ENCODE peak calls at places on chromosomes 16 and 17, in five cellular contexts. X is H9, W is MM.1S, S is hepatocyte, F is neural progenitor cell. N is an unnamed sample. For H3K9me3, the result is how much of the 10 kb centered on the place peaks cover.

GRCh38 chr17:8190506-8190905 is 526 bp upstream of the BORCS6 start:
- DNase-seq in X (no peak), F (no peak), W (no peak), S (no peak), N (no peak)

GRCh38 chr16:4846503-4846900 is 586 bp downstream of the GLYR1 start:
- DNase-seq in F (peak), X (peak), S (peak), W (peak), N (peak)

GRCh38 chr16:88309174-88309904 is 73.4 kb upstream of the ZNF469 start:
- DNase-seq in S (no peak), F (no peak), W (no peak), X (no peak), N (no peak)

GRCh38 chr16:70476272-70477020 is 22.1 kb downstream of the FCSK start:
- DNase-seq in S (no peak), W (peak), F (no peak), X (no peak), N (peak)

GRCh38 chr17:44170499-44171201 is at the start of gene ASB16:
- DNase-seq in S (peak), F (peak), X (peak), W (peak), N (no peak)

GRCh38 chr16:67101301-67101675 is 8.5 kb upstream of the PHAF1 start:
- DNase-seq in S (no peak), F (no peak), X (no peak), W (no peak), N (no peak)

GRCh38 chr17:45414997-45415881 is 17.4 kb downstream of the ARHGAP27 start:
- DNase-seq in S (no peak), F (no peak), W (no peak), X (peak), N (peak)

GRCh38 chr16:85563515-85564276 is 49.4 kb upstream of the GSE1 start:
- DNase-seq in F (no peak), S (peak), X (no peak), W (no peak), N (no peak)

GRCh38 chr16:48105456-48105855 is 50.3 kb downstream of the ABCC12 start:
- DNase-seq in S (no peak), X (no peak), W (no peak), F (no peak), N (no peak)

GRCh38 chr17:73650147-73650546 is 5.9 kb upstream of the SDK2 start:
- DNase-seq in W (no peak), S (peak), X (peak), F (peak), N (no peak)

GRCh38 chr16:64952177-64952576 is 169.7 kb downstream of the CDH11 start:
- DNase-seq in S (no peak), W (no peak), F (no peak), X (no peak), N (no peak)

GRCh38 chr16:89198417-89199240 is 1.7 kb downstream of the SLC22A31 start:
- DNase-seq in S (peak), X (no peak), F (no peak), W (no peak), N (no peak)

GRCh38 chr17:66975614-66976378 is 11.3 kb downstream of the CACNG4 start:
- DNase-seq in W (no peak), S (no peak), F (peak), X (peak), N (peak)

GRCh38 chr17:59754547-59754946 is 47.1 kb downstream of the VMP1 start:
- DNase-seq in X (no peak), F (no peak), W (no peak), S (peak), N (peak)

GRCh38 chr17:31499771-31500554 is 108.5 kb downstream of the RAB11FIP4 start:
- DNase-seq in X (peak), W (no peak), F (peak), S (no peak), N (peak)

GRCh38 chr17:49213399-49213798 is 2.9 kb downstream of the ABI3 start:
- DNase-seq in W (no peak), X (no peak), F (no peak), S (no peak), N (no peak)

GRCh38 chr17:81328489-81328888 is 33.4 kb upstream of the SLC38A10 start:
- DNase-seq in W (no peak), F (no peak), S (no peak), X (no peak), N (no peak)

GRCh38 chr17:48192321-48192731 is 84.8 kb downstream of the SNX11 start:
- DNase-seq in X (peak), W (no peak), S (no peak), F (no peak), N (no peak)

GRCh38 chr16:85444879-85445778 is 168.0 kb upstream of the GSE1 start:
- DNase-seq in X (peak), W (peak), S (no peak), F (peak), N (no peak)

GRCh38 chr17:17772231-17772630 is 64.6 kb downstream of the SREBF1 start:
- DNase-seq in F (no peak), W (no peak), X (no peak), S (no peak), N (no peak)

GRCh38 chr16:48963306-48963705 is 318.3 kb downstream of the CBLN1 start:
- DNase-seq in X (no peak), S (peak), W (no peak), F (no peak), N (no peak)

GRCh38 chr17:72496461-72496860 is 375.6 kb downstream of the SOX9 start:
- DNase-seq in X (no peak), S (no peak), W (no peak), F (no peak), N (no peak)

GRCh38 chr17:60901806-60902205 is 224.2 kb downstream of the BCAS3 start:
- DNase-seq in F (no peak), X (no peak), S (no peak), W (no peak), N (no peak)

GRCh38 chr16:4676826-4677225 is 16.5 kb upstream of the NUDT16L1 start:
- DNase-seq in W (no peak), F (no peak), X (no peak), S (no peak), N (no peak)

GRCh38 chr16:66069576-66069975 is 296.9 kb upstream of the CDH5 start:
- DNase-seq in X (no peak), F (no peak), S (no peak), W (no peak), N (no peak)

GRCh38 chr17:44346064-44346844 is 1.2 kb downstream of the GRN start:
- DNase-seq in W (no peak), S (no peak), X (peak), F (no peak), N (no peak)

GRCh38 chr16:66266436-66267286 is 99.8 kb upstream of the CDH5 start:
- DNase-seq in F (peak), S (peak), W (no peak), X (peak), N (no peak)

GRCh38 chr17:64152428-64153125 is 22.6 kb upstream of the ERN1 start:
- DNase-seq in S (no peak), W (no peak), F (no peak), X (no peak), N (no peak)

GRCh38 chr16:608019-608418 is 18.2 kb downstream of the RAB40C start:
- DNase-seq in S (no peak), W (no peak), F (no peak), X (peak), N (no peak)

GRCh38 chr16:7218936-7219335 is 113.7 kb upstream of the RBFOX1 start:
- DNase-seq in W (no peak), X (no peak), S (no peak), F (peak), N (no peak)

GRCh38 chr17:5437721-5438317 is 1.1 kb downstream of the C1QBP start:
- DNase-seq in W (no peak), S (no peak), X (no peak), F (no peak), N (peak)

GRCh38 chr17:79888811-79889634 is 49.8 kb upstream of the CBX4 start:
- DNase-seq in S (peak), F (no peak), W (no peak), X (no peak), N (no peak)
- H3K4me2 ChIP-seq in S (no peak), F (no peak), W (peak), X (no peak), N (no peak)

DNA sequence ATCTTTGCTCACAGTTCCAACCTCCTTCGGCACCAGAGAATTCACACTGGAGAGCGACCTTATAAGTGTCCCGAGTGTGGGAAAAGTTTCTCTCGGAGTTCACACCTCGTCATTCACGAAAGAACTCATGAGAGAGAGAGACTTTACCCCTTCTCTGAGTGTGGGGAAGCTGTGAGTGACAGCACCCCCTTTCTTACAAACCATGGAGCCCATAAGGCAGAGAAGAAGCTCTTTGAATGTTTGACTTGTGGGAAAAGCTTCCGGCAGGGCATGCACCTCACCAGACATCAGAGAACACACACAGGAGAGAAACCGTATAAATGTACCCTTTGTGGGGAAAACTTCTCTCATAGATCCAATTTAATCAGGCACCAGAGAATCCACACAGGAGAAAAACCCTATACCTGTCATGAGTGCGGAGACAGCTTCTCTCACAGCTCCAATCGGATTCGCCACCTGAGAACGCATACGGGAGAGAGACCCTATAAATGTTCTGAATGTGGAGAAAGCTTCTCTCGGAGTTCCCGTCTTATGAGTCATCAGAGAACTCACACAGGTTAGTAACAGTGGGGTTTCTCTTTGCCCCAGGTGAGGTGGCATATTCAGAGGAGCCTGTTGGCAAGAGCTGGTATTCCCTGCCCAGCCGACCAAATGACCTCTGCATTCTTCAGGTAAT is 6.8 kb downstream of the ZNF263 start:
- DNase-seq in X (no peak), F (no peak), W (no peak), S (no peak), N (no peak)
- H3K9me3 ChIP-seq in X (under half), F (under half), W (under half), S (half or more), N (half or more)

GRCh38 chr16:86740817-86741799 is 162.8 kb downstream of the FOXL1 start:
- DNase-seq in S (peak), F (peak), X (peak), W (no peak), N (no peak)

GRCh38 chr16:86739808-86740207 is 161.5 kb downstream of the FOXL1 start:
- DNase-seq in F (no peak), X (no peak), S (peak), W (no peak), N (no peak)

GRCh38 chr16:86737083-86737482 is 158.7 kb downstream of the FOXL1 start:
- DNase-seq in X (no peak), F (no peak), W (no peak), S (no peak), N (no peak)

GRCh38 chr16:86739178-86739577 is 160.8 kb downstream of the FOXL1 start:
- DNase-seq in W (no peak), S (no peak), X (no peak), F (no peak), N (no peak)

DNA sequence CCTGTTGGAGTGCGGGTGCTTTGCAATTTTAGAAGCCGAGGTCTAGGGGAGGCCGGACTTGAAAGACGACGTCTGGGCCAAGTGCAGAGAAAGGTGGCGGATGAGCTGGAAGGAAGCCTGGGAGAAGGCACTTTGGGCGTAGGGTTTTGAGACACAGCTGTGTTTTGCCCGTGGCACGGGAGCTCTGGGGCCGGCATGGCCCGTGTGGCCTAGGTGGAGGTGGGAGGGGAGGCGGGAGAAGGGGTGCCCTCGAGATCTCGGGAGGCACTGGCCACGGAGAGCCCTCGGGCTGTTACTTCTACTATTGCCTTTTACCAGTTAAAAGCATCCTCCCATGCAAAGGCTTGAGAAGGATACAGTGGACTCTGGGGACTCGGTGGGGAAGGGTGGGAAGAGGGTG is 161.9 kb downstream of the FOXL1 start:
- DNase-seq in W (no peak), S (no peak), F (no peak), X (no peak), N (no peak)
- H2AFZ ChIP-seq in W (no peak), S (no peak), F (no peak), X (no peak), N (no peak)

DNA sequence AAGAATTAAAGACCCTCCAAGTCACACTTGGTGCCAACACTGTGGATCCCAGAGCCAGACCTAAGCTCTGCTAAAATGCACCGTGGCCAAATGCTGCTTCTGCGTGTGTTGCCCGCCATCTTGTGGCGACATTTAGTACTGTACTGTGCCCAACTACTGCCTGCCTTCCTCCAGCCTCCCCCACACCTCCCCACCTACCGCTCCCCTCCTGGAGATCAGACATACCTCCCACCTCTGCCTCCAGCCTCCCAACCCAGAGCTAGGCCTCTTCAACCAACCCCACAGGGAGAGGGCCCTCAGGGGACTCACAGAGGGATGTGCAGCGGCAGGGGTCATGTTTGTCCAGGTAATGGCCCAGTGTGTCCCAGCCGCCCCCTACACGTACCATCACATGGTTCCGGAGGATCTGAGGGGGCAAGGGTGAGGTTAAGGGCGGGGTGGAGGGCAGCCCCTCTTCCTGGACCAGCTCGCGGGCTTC is 5.5 kb downstream of the GAS2L2 start:
- DNase-seq in X (peak), W (peak), S (peak), F (peak), N (no peak)
- H3K4me2 ChIP-seq in X (no peak), W (no peak), S (no peak), F (no peak), N (no peak)

N was measured in PC-9.